ENCODE peak calls at places on chromosomes 6 and 20, in four cellular contexts. G, Q, E and I are unnamed samples.

GRCh38 chr6:155121699-155122098 is 126.6 kb downstream of the TIAM2 start:
- DNase-seq in G (no peak), Q (peak), E (peak), I (no peak)

GRCh38 chr20:1809611-1810510 is 85.3 kb upstream of the SIRPA start:
- DNase-seq in G (no peak), Q (peak), E (no peak), I (no peak)

GRCh38 chr6:168369776-168370175 is 50.2 kb upstream of the DACT2 start:
- DNase-seq in G (no peak), Q (no peak), E (no peak), I (no peak)

GRCh38 chr20:48673485-48673884 is 154.3 kb downstream of the PREX1 start:
- DNase-seq in G (no peak), Q (no peak), E (no peak), I (no peak)

GRCh38 chr20:48463096-48463710 is 364.6 kb downstream of the PREX1 start:
- DNase-seq in G (no peak), Q (no peak), E (no peak), I (no peak)

GRCh38 chr6:89894169-89894568 is at the start of gene GJA10:
- DNase-seq in G (no peak), Q (no peak), E (no peak), I (no peak)

GRCh38 chr6:119073307-119074051 is 5.0 kb downstream of the FAM184A start:
- DNase-seq in G (no peak), Q (no peak), E (no peak), I (no peak)

GRCh38 chr6:155185544-155185943 is 78.3 kb upstream of the CLDN20 start:
- DNase-seq in G (no peak), Q (peak), E (no peak), I (no peak)

GRCh38 chr20:38903335-38903734 is 22.9 kb upstream of the FAM83D start:
- DNase-seq in G (no peak), Q (no peak), E (no peak), I (no peak)

GRCh38 chr6:42831237-42831636 is 48.2 kb upstream of the RPL7L1 start:
- DNase-seq in G (no peak), Q (no peak), E (no peak), I (no peak)

GRCh38 chr6:55239099-55239498 is 64.8 kb downstream of the HCRTR2 start:
- DNase-seq in G (no peak), Q (peak), E (no peak), I (no peak)

GRCh38 chr6:169215201-169215661 is 38.4 kb downstream of the THBS2 start:
- DNase-seq in G (no peak), Q (peak), E (no peak), I (no peak)

GRCh38 chr20:53883098-53883762 is 187.2 kb downstream of the BCAS1 start:
- DNase-seq in G (no peak), Q (peak), E (no peak), I (no peak)

GRCh38 chr6:30147096-30147495 is 11.2 kb downstream of the TRIM40 start:
- DNase-seq in G (no peak), Q (no peak), E (no peak), I (no peak)

GRCh38 chr20:48578397-48579098 is 249.3 kb downstream of the PREX1 start:
- DNase-seq in G (no peak), Q (no peak), E (no peak), I (no peak)

GRCh38 chr6:16092990-16093389 is 35.9 kb upstream of the MYLIP start:
- DNase-seq in G (no peak), Q (no peak), E (no peak), I (no peak)

GRCh38 chr6:41723936-41724637 is 11.3 kb downstream of the TFEB start:
- DNase-seq in G (no peak), Q (no peak), E (no peak), I (no peak)

GRCh38 chr6:33405541-33405940 is 5.3 kb upstream of the PHF1 start:
- DNase-seq in G (no peak), Q (no peak), E (no peak), I (no peak)

GRCh38 chr20:32906200-32906599 is 47.5 kb downstream of the EFCAB8 start:
- DNase-seq in G (no peak), Q (no peak), E (no peak), I (no peak)

GRCh38 chr20:14782731-14783130 is 445.3 kb upstream of the FLRT3 start:
- DNase-seq in G (no peak), Q (no peak), E (no peak), I (no peak)

GRCh38 chr6:34866509-34866908 is 21.3 kb downstream of the TAF11 start:
- DNase-seq in G (no peak), Q (no peak), E (no peak), I (no peak)

GRCh38 chr20:19004975-19005374 is 191.4 kb downstream of the SCP2D1 start:
- DNase-seq in G (no peak), Q (no peak), E (no peak), I (no peak)

GRCh38 chr6:32166411-32167061 is 2.1 kb downstream of the EGFL8 start:
- DNase-seq in G (no peak), Q (no peak), E (no peak), I (no peak)

GRCh38 chr20:39047417-39047985 is 85.4 kb downstream of the DHX35 start:
- DNase-seq in G (no peak), Q (no peak), E (no peak), I (no peak)

GRCh38 chr6:40436685-40437604 is 150.2 kb downstream of the LRFN2 start:
- DNase-seq in G (peak), Q (peak), E (no peak), I (no peak)

GRCh38 chr6:147924598-147924997 is 416.1 kb downstream of the SAMD5 start:
- DNase-seq in G (no peak), Q (no peak), E (no peak), I (no peak)

GRCh38 chr6:1616556-1617463 is 7.1 kb downstream of the FOXC1 start:
- DNase-seq in G (no peak), Q (no peak), E (no peak), I (no peak)

GRCh38 chr20:63740070-63740500 is 509 bp downstream of the SLC2A4RG start:
- DNase-seq in G (peak), Q (peak), E (no peak), I (no peak)

GRCh38 chr6:69044534-69044933 is 409.5 kb downstream of the ADGRB3 start:
- DNase-seq in G (no peak), Q (no peak), E (no peak), I (no peak)